ENCODE peak calls at places on chromosomes 4 and X, in seven cellular contexts. I is brain microvascular endothelial cell; G is activated naive CD4-positive, alpha-beta T cell; X is hepatocyte; J is HFF-Myc; N is KBM-7; C is activated CD8-positive, alpha-beta memory T cell treated with anti-CD3 and anti-CD28 coated beads for 4 hours. Q is an unnamed sample.

GRCh38 chr4:13396161-13396560 is 88.0 kb downstream of the RAB28 start:
- DNase-seq in G (no peak), J (no peak), C (no peak), I (no peak), X (no peak), N (no peak), Q (no peak)

GRCh38 chr4:2078584-2078983 is 19.5 kb downstream of the NAT8L start:
- DNase-seq in G (no peak), X (no peak), J (no peak), N (no peak), C (no peak), I (no peak), Q (no peak)

GRCh38 chrX:103918584-103919335 is 43.7 kb upstream of the TMSB15B start:
- DNase-seq in I (peak; percentile 39), N (peak; percentile 81), X (peak; percentile 66), C (no peak), J (no peak), G (peak; percentile 23), Q (peak; percentile 8)

GRCh38 chrX:70421618-70422017 is 1.5 kb upstream of the GDPD2 start:
- DNase-seq in I (no peak), X (no peak), C (no peak), N (no peak), J (no peak), G (no peak), Q (no peak)

GRCh38 chrX:67563469-67564448 is 19.9 kb downstream of the AR start:
- DNase-seq in G (no peak), C (no peak), N (peak; percentile 12), J (no peak), I (peak; percentile 58), X (peak; percentile 8), Q (no peak)

GRCh38 chr4:97121493-97121892 is 1021.8 kb downstream of the STPG2 start:
- DNase-seq in C (no peak), N (no peak), J (no peak), I (no peak), X (no peak), G (no peak), Q (no peak)

GRCh38 chr4:98516042-98516440 is 142.4 kb downstream of the TSPAN5 start:
- DNase-seq in X (peak; percentile 44), C (no peak), J (peak; percentile 69), G (no peak), N (no peak), I (peak; percentile 92), Q (no peak)

GRCh38 chr4:3384391-3384770 is 57.4 kb upstream of the HGFAC start:
- DNase-seq in X (no peak), J (no peak), C (no peak), G (no peak), N (no peak), I (no peak), Q (no peak)

GRCh38 chr4:8110071-8110986 is 48.3 kb downstream of the ABLIM2 start:
- DNase-seq in G (no peak), X (peak; percentile 51), I (no peak), C (no peak), N (no peak), J (no peak), Q (no peak)

GRCh38 chrX:44731160-44731559 is 112.7 kb upstream of the DUSP21 start:
- DNase-seq in G (no peak), X (no peak), J (no peak), C (no peak), N (no peak), I (no peak), Q (no peak)

GRCh38 chr4:97370581-97370980 is 772.7 kb downstream of the STPG2 start:
- DNase-seq in C (no peak), I (no peak), X (no peak), J (no peak), G (no peak), N (no peak), Q (no peak)

GRCh38 chrX:19193584-19193983 is 71.3 kb upstream of the ADGRG2 start:
- DNase-seq in N (no peak), C (no peak), I (no peak), X (no peak), J (no peak), G (no peak), Q (no peak)

GRCh38 chr4:152991361-152991760 is 55.2 kb downstream of the FHDC1 start:
- DNase-seq in X (no peak), C (no peak), G (no peak), I (no peak), N (no peak), J (no peak), Q (no peak)

GRCh38 chrX:71604141-71604540 is 14.2 kb downstream of the CXCR3 start:
- DNase-seq in C (no peak), G (no peak), I (peak; percentile 46), N (no peak), J (no peak), X (no peak), Q (no peak)

GRCh38 chrX:45229348-45229747 is 28.7 kb upstream of the DIPK2B start:
- DNase-seq in C (no peak), G (no peak), N (no peak), X (no peak), J (no peak), I (no peak), Q (no peak)

GRCh38 chrX:146127617-146128016 is 310.0 kb downstream of the SLITRK2 start:
- DNase-seq in I (no peak), J (no peak), C (no peak), N (no peak), X (no peak), G (no peak), Q (no peak)

GRCh38 chr4:139241086-139241783 is 38.8 kb downstream of the MGARP start:
- DNase-seq in G (no peak), N (no peak), I (no peak), J (no peak), X (no peak), C (no peak), Q (no peak)

GRCh38 chr4:48047421-48047844 is 30.9 kb downstream of the NIPAL1 start:
- DNase-seq in I (no peak), J (no peak), N (peak; percentile 79), X (no peak), C (peak; percentile 67), G (peak; percentile 2), Q (no peak)

GRCh38 chr4:3372933-3373465 is 68.8 kb upstream of the HGFAC start:
- DNase-seq in N (peak; percentile 96), I (no peak), C (no peak), J (no peak), G (no peak), X (peak; percentile 3), Q (no peak)

GRCh38 chr4:4395849-4396627 is 9.1 kb downstream of the NSG1 start:
- DNase-seq in J (no peak), I (peak; percentile 45), C (no peak), G (no peak), X (peak; percentile 53), N (peak; percentile 16), Q (no peak)

GRCh38 chr4:46386570-46386969 is 3.4 kb downstream of the GABRA2 start:
- DNase-seq in C (no peak), X (peak; percentile 59), J (no peak), G (no peak), I (no peak), N (no peak), Q (no peak)

GRCh38 chrX:71909956-71910355 is 689 bp upstream of the NHSL2 start:
- DNase-seq in G (no peak), J (no peak), I (no peak), X (peak; percentile 28), N (no peak), C (no peak), Q (no peak)

GRCh38 chrX:72069380-72070160 is 62.1 kb downstream of the RTL5 start:
- DNase-seq in I (no peak), N (no peak), C (no peak), J (no peak), G (no peak), X (no peak), Q (no peak)

Q was measured in NCI-H1436 treated with DMSO at 0.1 percent for 48 hours.